ENCODE peak calls at places on chromosomes 6 and 20, in ten cellular contexts. C is fibroblast of mammary gland, B is GM06990, F is brain microvascular endothelial cell, W is BE2C, S is hepatocyte, T is activated B cell treated with CpG ODN at 0.5 μM for 24 hours, Q is ovary, P is neural crest cell, I is GM10248. A is an unnamed sample.

GRCh38 chr6:56807992-56808342 is 146.9 kb upstream of the BEND6 start:
- DNase-seq in C (peak), F (no peak), S (peak), T (no peak), Q (no peak), W (no peak), I (no peak), P (no peak), B (no peak), A (no peak)

GRCh38 chr20:4216142-4216735 is 200.9 kb upstream of the RNF24 start:
- DNase-seq in P (no peak), B (no peak), C (no peak), S (no peak), T (no peak), I (no peak), F (no peak), W (no peak), Q (no peak), A (no peak)

GRCh38 chr6:55772730-55773129 is 102.7 kb downstream of the BMP5 start:
- DNase-seq in Q (no peak), S (no peak), I (no peak), P (no peak), B (no peak), W (no peak), C (no peak), T (no peak), F (no peak), A (no peak)

GRCh38 chr6:116111552-116112528 is 11.2 kb downstream of the NT5DC1 start:
- DNase-seq in F (peak), I (no peak), C (peak), B (no peak), P (peak), W (peak), S (peak), T (no peak), Q (no peak), A (no peak)

GRCh38 chr6:10194816-10195639 is 219.8 kb downstream of the TFAP2A start:
- DNase-seq in S (no peak), W (no peak), Q (no peak), F (no peak), C (no peak), T (no peak), I (no peak), P (no peak), B (no peak), A (no peak)

GRCh38 chr6:112338310-112338709 is 8.8 kb upstream of the RFPL4B start:
- DNase-seq in S (no peak), B (no peak), C (no peak), P (no peak), I (no peak), T (no peak), Q (no peak), W (no peak), F (no peak), A (no peak)

GRCh38 chr20:53445276-53445675 is 148.4 kb downstream of the ZNF217 start:
- DNase-seq in P (no peak), S (no peak), B (no peak), W (no peak), I (no peak), F (no peak), Q (no peak), T (no peak), C (peak), A (no peak)

GRCh38 chr20:19993937-19994667 is 23.1 kb upstream of the NAA20 start:
- DNase-seq in P (no peak), I (no peak), B (no peak), T (no peak), S (no peak), F (peak), C (peak), Q (no peak), W (peak), A (no peak)

GRCh38 chr20:13226367-13226766 is 5.3 kb downstream of the ISM1 start:
- DNase-seq in B (no peak), Q (no peak), T (no peak), W (no peak), S (no peak), C (no peak), I (no peak), F (no peak), P (no peak), A (no peak)

GRCh38 chr6:28010526-28010925 is 53.5 kb downstream of the OR2B6 start:
- DNase-seq in Q (no peak), T (no peak), I (no peak), C (no peak), S (no peak), P (no peak), B (no peak), W (no peak), F (no peak), A (no peak)

GRCh38 chr6:28005124-28005662 is 48.2 kb downstream of the OR2B6 start:
- DNase-seq in C (peak), I (no peak), T (no peak), P (no peak), F (no peak), S (no peak), B (no peak), Q (no peak), W (no peak), A (no peak)

GRCh38 chr6:28005975-28006374 is 48.9 kb downstream of the OR2B6 start:
- DNase-seq in F (no peak), Q (no peak), I (no peak), P (no peak), W (no peak), B (no peak), S (no peak), T (no peak), C (no peak), A (no peak)

GRCh38 chr6:28004350-28005123 is 47.5 kb downstream of the OR2B6 start:
- DNase-seq in T (no peak), Q (no peak), B (no peak), S (no peak), F (no peak), W (no peak), P (no peak), I (no peak), C (no peak), A (no peak)

DNA sequence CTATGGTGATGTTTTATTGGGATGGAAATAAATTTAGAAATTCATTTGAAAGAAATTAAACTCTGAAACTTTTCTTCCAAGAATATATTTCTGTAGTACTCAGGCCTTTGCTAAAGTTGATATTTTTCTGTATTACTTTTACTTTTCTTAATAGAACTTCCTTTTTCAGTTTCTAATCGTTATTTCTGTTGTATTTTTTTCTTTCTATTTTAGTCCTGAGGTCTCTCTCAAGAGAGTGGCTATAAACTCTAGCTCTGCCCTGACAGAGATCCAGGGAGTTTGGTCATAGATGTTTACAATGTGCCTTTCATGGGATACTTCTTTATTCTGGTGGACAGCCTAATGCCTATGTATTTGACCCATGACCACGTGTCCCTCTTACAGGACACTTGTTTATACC is 51.0 kb downstream of the OR2B6 start:
- DNase-seq in P (no peak), Q (no peak), C (no peak), F (no peak), B (no peak), S (no peak), I (peak), W (no peak), T (no peak), A (no peak)
- TF ChIP-seq CTCF in P (no peak), Q (no peak), C (no peak), F (no peak), B (no peak), S (no peak), I (no peak), W (no peak), T (no peak), A (no peak)

GRCh38 chr6:152232494-152233151 is 404.5 kb downstream of the SYNE1 start:
- DNase-seq in T (no peak), I (no peak), B (no peak), F (peak), W (no peak), C (peak), S (peak), Q (no peak), P (no peak), A (no peak)
- TF ChIP-seq CTCF in T (no peak), I (no peak), B (no peak), F (peak), W (no peak), C (peak), S (peak), Q (no peak), P (peak), A (no peak)

DNA sequence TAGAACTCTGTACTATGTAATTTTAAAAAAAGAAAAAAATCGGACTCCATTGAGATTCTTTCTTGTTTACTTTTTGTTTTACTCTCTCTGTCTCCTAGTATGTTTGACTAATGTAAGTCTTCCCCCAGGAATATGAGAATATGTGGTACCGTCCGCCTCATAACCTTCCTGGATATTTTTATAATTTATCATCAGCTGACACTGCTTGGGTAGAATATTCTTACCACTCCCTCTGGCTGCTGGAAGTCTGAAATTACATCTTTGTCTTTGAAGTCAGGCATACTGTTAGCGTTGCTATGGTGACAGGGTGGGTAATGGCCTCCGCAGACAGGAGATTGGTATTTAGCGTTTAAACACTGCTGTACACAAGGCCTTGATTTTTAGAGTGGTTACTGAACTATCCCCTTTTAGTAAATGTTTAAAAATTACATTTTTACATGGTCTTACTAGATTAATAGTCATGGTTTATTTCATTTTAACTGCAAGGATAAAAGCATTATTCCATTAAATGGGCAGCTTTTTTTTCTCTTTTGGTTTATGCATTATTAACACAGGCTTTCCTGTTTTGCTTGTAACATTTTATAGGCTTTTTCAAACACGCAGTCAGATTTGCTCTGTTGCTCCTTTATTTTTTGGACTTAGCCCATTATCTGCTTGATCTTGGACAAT is 176.4 kb downstream of the ARID1B start:
- DNase-seq in I (peak), W (peak), F (peak), T (no peak), B (no peak), S (peak), C (peak), Q (no peak), P (peak), A (no peak)
- TF ChIP-seq CTCF in I (no peak), W (peak), F (peak), T (no peak), B (no peak), S (peak), C (peak), Q (no peak), P (peak), A (no peak)

GRCh38 chr20:38872036-38872435 is 54.2 kb upstream of the FAM83D start:
- DNase-seq in F (no peak), W (no peak), P (no peak), I (no peak), C (no peak), S (no peak), B (no peak), Q (no peak), T (no peak), A (no peak)
- TF ChIP-seq CTCF in F (no peak), W (no peak), P (no peak), I (no peak), C (no peak), S (no peak), B (no peak), Q (no peak), T (no peak), A (no peak)

GRCh38 chr6:61842005-61842404 is 444.0 kb downstream of the KHDRBS2 start:
- DNase-seq in W (no peak), C (no peak), P (no peak), B (no peak), I (no peak), Q (no peak), S (peak), T (no peak), F (no peak), A (no peak)
- TF ChIP-seq CTCF in W (no peak), C (no peak), P (no peak), B (no peak), I (no peak), Q (no peak), S (no peak), T (no peak), F (no peak), A (no peak)

GRCh38 chr6:119334535-119335264 is 14.9 kb downstream of the MAN1A1 start:
- DNase-seq in W (no peak), C (no peak), P (no peak), I (no peak), S (no peak), T (no peak), F (no peak), B (no peak), Q (no peak), A (no peak)

GRCh38 chr6:119331676-119332286 is 17.8 kb downstream of the MAN1A1 start:
- DNase-seq in B (no peak), T (no peak), P (no peak), Q (no peak), S (no peak), I (no peak), F (no peak), W (peak), C (no peak), A (no peak)

GRCh38 chr6:119330520-119330919 is 19.0 kb downstream of the MAN1A1 start:
- DNase-seq in T (no peak), B (no peak), I (no peak), P (no peak), S (no peak), F (no peak), Q (no peak), W (no peak), C (no peak), A (no peak)

GRCh38 chr6:119333063-119333609 is 16.4 kb downstream of the MAN1A1 start:
- DNase-seq in Q (no peak), P (no peak), T (no peak), W (no peak), I (no peak), S (no peak), C (no peak), B (no peak), F (no peak), A (no peak)

DNA sequence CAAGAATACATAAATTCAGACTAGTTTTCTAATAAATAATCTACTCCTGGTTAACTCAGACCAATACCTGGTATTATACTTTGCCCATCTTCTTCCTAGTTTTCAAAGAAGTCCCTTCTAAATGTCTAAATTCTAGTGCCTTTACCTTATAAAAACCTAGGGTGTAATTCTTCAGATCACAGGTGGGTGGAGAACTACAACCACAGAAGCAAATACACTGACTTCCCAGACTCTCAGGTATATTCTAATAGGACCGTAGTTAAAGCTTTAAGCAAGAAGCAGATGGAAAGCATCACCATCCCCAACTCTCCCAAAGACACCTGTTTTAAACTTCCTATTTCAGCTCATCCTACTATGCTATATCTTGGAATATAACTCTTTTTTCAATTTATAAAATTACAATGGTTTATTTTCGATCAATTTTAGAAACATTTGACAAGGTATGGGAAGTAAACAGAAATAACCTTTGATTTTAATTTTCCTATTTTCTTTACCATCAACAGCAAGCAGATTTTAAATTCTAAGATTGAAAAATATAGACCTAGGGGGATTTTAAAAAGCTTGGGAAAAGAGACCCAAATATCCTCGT is 15.8 kb downstream of the MAN1A1 start:
- DNase-seq in B (no peak), S (no peak), C (no peak), P (no peak), W (no peak), T (no peak), F (no peak), Q (no peak), I (peak), A (no peak)
- TF ChIP-seq CTCF in B (peak), S (peak), C (peak), P (peak), W (peak), T (no peak), F (peak), Q (no peak), I (peak), A (peak)